ENCODE peak calls at places on chromosome 17, in six cellular contexts. One of them, this sample, is unnamed.

GRCh38 chr17:76191891-76192290 is 48.4 kb downstream of the RNF157 start:
- DNase-seq in AG10803: no peak
- DNase-seq in adrenal gland: no peak
- DNase-seq in stimulated activated CD8-positive, alpha-beta memory T cell treated with anti-CD3 and anti-CD28 coated beads, Interleukin-7, amount 100 ng/mL, for 1 hour: no peak
- DNase-seq in 8988T: no peak
- DNase-seq in H54: no peak
- DNase-seq in this sample: no peak

GRCh38 chr17:8896641-8897635 is 29.5 kb upstream of the PIK3R6 start:
- DNase-seq in adrenal gland: peak; percentile 8
- DNase-seq in stimulated activated CD8-positive, alpha-beta memory T cell treated with anti-CD3 and anti-CD28 coated beads, Interleukin-7, amount 100 ng/mL, for 1 hour: no peak
- DNase-seq in AG10803: no peak
- DNase-seq in H54: no peak
- DNase-seq in 8988T: no peak
- DNase-seq in this sample: no peak

GRCh38 chr17:72270530-72270929 is 149.7 kb downstream of the SOX9 start:
- DNase-seq in adrenal gland: peak; percentile 45
- DNase-seq in H54: no peak
- DNase-seq in 8988T: no peak
- DNase-seq in stimulated activated CD8-positive, alpha-beta memory T cell treated with anti-CD3 and anti-CD28 coated beads, Interleukin-7, amount 100 ng/mL, for 1 hour: no peak
- DNase-seq in AG10803: peak; percentile 3
- DNase-seq in this sample: peak; percentile 93

GRCh38 chr17:49579522-49579921 is 3.9 kb downstream of the NXPH3 start:
- DNase-seq in AG10803: no peak
- DNase-seq in H54: no peak
- DNase-seq in stimulated activated CD8-positive, alpha-beta memory T cell treated with anti-CD3 and anti-CD28 coated beads, Interleukin-7, amount 100 ng/mL, for 1 hour: no peak
- DNase-seq in adrenal gland: no peak
- DNase-seq in 8988T: no peak
- DNase-seq in this sample: no peak

GRCh38 chr17:37220609-37220953 is 155.2 kb upstream of the C17orf78 start:
- DNase-seq in AG10803: peak; percentile 39
- DNase-seq in H54: peak; percentile 6
- DNase-seq in adrenal gland: peak; percentile 35
- DNase-seq in stimulated activated CD8-positive, alpha-beta memory T cell treated with anti-CD3 and anti-CD28 coated beads, Interleukin-7, amount 100 ng/mL, for 1 hour: no peak
- DNase-seq in 8988T: no peak
- DNase-seq in this sample: no peak

GRCh38 chr17:27754549-27754948 is 45.8 kb downstream of the NOS2 start:
- DNase-seq in adrenal gland: no peak
- DNase-seq in 8988T: no peak
- DNase-seq in stimulated activated CD8-positive, alpha-beta memory T cell treated with anti-CD3 and anti-CD28 coated beads, Interleukin-7, amount 100 ng/mL, for 1 hour: no peak
- DNase-seq in AG10803: no peak
- DNase-seq in H54: no peak
- DNase-seq in this sample: no peak

GRCh38 chr17:6701719-6702118 is 11.4 kb downstream of the SLC13A5 start:
- DNase-seq in stimulated activated CD8-positive, alpha-beta memory T cell treated with anti-CD3 and anti-CD28 coated beads, Interleukin-7, amount 100 ng/mL, for 1 hour: peak; percentile 3
- DNase-seq in adrenal gland: no peak
- DNase-seq in 8988T: peak; percentile 48
- DNase-seq in H54: peak; percentile 76
- DNase-seq in AG10803: no peak
- DNase-seq in this sample: no peak

GRCh38 chr17:17275991-17276390 is 5.1 kb downstream of the COPS3 start:
- DNase-seq in stimulated activated CD8-positive, alpha-beta memory T cell treated with anti-CD3 and anti-CD28 coated beads, Interleukin-7, amount 100 ng/mL, for 1 hour: no peak
- DNase-seq in adrenal gland: no peak
- DNase-seq in AG10803: no peak
- DNase-seq in H54: no peak
- DNase-seq in 8988T: no peak
- DNase-seq in this sample: no peak

GRCh38 chr17:39208893-39209292 is 8.8 kb downstream of the RPL19 start:
- DNase-seq in 8988T: no peak
- DNase-seq in AG10803: no peak
- DNase-seq in stimulated activated CD8-positive, alpha-beta memory T cell treated with anti-CD3 and anti-CD28 coated beads, Interleukin-7, amount 100 ng/mL, for 1 hour: no peak
- DNase-seq in adrenal gland: peak; percentile 42
- DNase-seq in H54: no peak
- DNase-seq in this sample: no peak

GRCh38 chr17:29838961-29839360 is 91.1 kb downstream of the SSH2 start:
- DNase-seq in stimulated activated CD8-positive, alpha-beta memory T cell treated with anti-CD3 and anti-CD28 coated beads, Interleukin-7, amount 100 ng/mL, for 1 hour: no peak
- DNase-seq in H54: no peak
- DNase-seq in AG10803: peak; percentile 65
- DNase-seq in adrenal gland: no peak
- DNase-seq in 8988T: no peak
- DNase-seq in this sample: no peak

GRCh38 chr17:73371285-73371684 is 59.5 kb upstream of the CDC42EP4 start:
- DNase-seq in stimulated activated CD8-positive, alpha-beta memory T cell treated with anti-CD3 and anti-CD28 coated beads, Interleukin-7, amount 100 ng/mL, for 1 hour: no peak
- DNase-seq in 8988T: no peak
- DNase-seq in AG10803: peak; percentile 88
- DNase-seq in adrenal gland: no peak
- DNase-seq in H54: peak; percentile 90
- DNase-seq in this sample: no peak

GRCh38 chr17:45332989-45333701 is 16.3 kb upstream of the MAP3K14 start:
- DNase-seq in AG10803: no peak
- DNase-seq in adrenal gland: no peak
- DNase-seq in stimulated activated CD8-positive, alpha-beta memory T cell treated with anti-CD3 and anti-CD28 coated beads, Interleukin-7, amount 100 ng/mL, for 1 hour: no peak
- DNase-seq in 8988T: no peak
- DNase-seq in H54: no peak
- DNase-seq in this sample: peak; percentile 40

GRCh38 chr17:18039535-18040286 is 503 bp downstream of the GID4 start:
- DNase-seq in 8988T: peak; percentile 41
- DNase-seq in stimulated activated CD8-positive, alpha-beta memory T cell treated with anti-CD3 and anti-CD28 coated beads, Interleukin-7, amount 100 ng/mL, for 1 hour: no peak
- DNase-seq in adrenal gland: peak; percentile 44
- DNase-seq in AG10803: no peak
- DNase-seq in H54: peak; percentile 64
- DNase-seq in this sample: peak; percentile 87

GRCh38 chr17:75011788-75012319 is 616 bp upstream of the MRPL58 start:
- DNase-seq in H54: no peak
- DNase-seq in 8988T: no peak
- DNase-seq in stimulated activated CD8-positive, alpha-beta memory T cell treated with anti-CD3 and anti-CD28 coated beads, Interleukin-7, amount 100 ng/mL, for 1 hour: no peak
- DNase-seq in AG10803: peak; percentile 78
- DNase-seq in adrenal gland: no peak
- DNase-seq in this sample: no peak

GRCh38 chr17:41284043-41284442 is 8.5 kb downstream of the KRTAP9-7 start:
- DNase-seq in stimulated activated CD8-positive, alpha-beta memory T cell treated with anti-CD3 and anti-CD28 coated beads, Interleukin-7, amount 100 ng/mL, for 1 hour: no peak
- DNase-seq in adrenal gland: no peak
- DNase-seq in 8988T: no peak
- DNase-seq in H54: no peak
- DNase-seq in AG10803: peak; percentile 93
- DNase-seq in this sample: no peak

GRCh38 chr17:977163-977562 is 2.4 kb downstream of the NXN start:
- DNase-seq in stimulated activated CD8-positive, alpha-beta memory T cell treated with anti-CD3 and anti-CD28 coated beads, Interleukin-7, amount 100 ng/mL, for 1 hour: no peak
- DNase-seq in H54: no peak
- DNase-seq in AG10803: no peak
- DNase-seq in 8988T: no peak
- DNase-seq in adrenal gland: no peak
- DNase-seq in this sample: no peak

GRCh38 chr17:58219789-58220183 is 731 bp upstream of the MKS1 start:
- DNase-seq in adrenal gland: peak; percentile 25
- DNase-seq in 8988T: no peak
- DNase-seq in H54: no peak
- DNase-seq in stimulated activated CD8-positive, alpha-beta memory T cell treated with anti-CD3 and anti-CD28 coated beads, Interleukin-7, amount 100 ng/mL, for 1 hour: no peak
- DNase-seq in AG10803: peak; percentile 16
- DNase-seq in this sample: no peak

GRCh38 chr17:3007651-3008121 is 55.7 kb downstream of the OR1D5 start:
- DNase-seq in 8988T: no peak
- DNase-seq in stimulated activated CD8-positive, alpha-beta memory T cell treated with anti-CD3 and anti-CD28 coated beads, Interleukin-7, amount 100 ng/mL, for 1 hour: no peak
- DNase-seq in adrenal gland: no peak
- DNase-seq in AG10803: no peak
- DNase-seq in H54: no peak
- DNase-seq in this sample: peak; percentile 68

GRCh38 chr17:27551701-27552466 is 79.1 kb upstream of the LGALS9 start:
- DNase-seq in adrenal gland: no peak
- DNase-seq in AG10803: no peak
- DNase-seq in stimulated activated CD8-positive, alpha-beta memory T cell treated with anti-CD3 and anti-CD28 coated beads, Interleukin-7, amount 100 ng/mL, for 1 hour: no peak
- DNase-seq in H54: peak; percentile 45
- DNase-seq in 8988T: peak; percentile 65
- DNase-seq in this sample: no peak

GRCh38 chr17:48241131-48241591 is 133.6 kb downstream of the SNX11 start:
- DNase-seq in 8988T: no peak
- DNase-seq in H54: peak; percentile 45
- DNase-seq in stimulated activated CD8-positive, alpha-beta memory T cell treated with anti-CD3 and anti-CD28 coated beads, Interleukin-7, amount 100 ng/mL, for 1 hour: no peak
- DNase-seq in AG10803: peak; percentile 81
- DNase-seq in adrenal gland: peak; percentile 51
- DNase-seq in this sample: no peak

GRCh38 chr17:42436401-42436800 is 13.3 kb upstream of the CAVIN1 start:
- DNase-seq in 8988T: no peak
- DNase-seq in AG10803: peak; percentile 99
- DNase-seq in stimulated activated CD8-positive, alpha-beta memory T cell treated with anti-CD3 and anti-CD28 coated beads, Interleukin-7, amount 100 ng/mL, for 1 hour: no peak
- DNase-seq in H54: no peak
- DNase-seq in adrenal gland: no peak
- DNase-seq in this sample: no peak

GRCh38 chr17:33506889-33507650 is 214.0 kb upstream of the ASIC2 start:
- DNase-seq in stimulated activated CD8-positive, alpha-beta memory T cell treated with anti-CD3 and anti-CD28 coated beads, Interleukin-7, amount 100 ng/mL, for 1 hour: no peak
- DNase-seq in 8988T: no peak
- DNase-seq in AG10803: no peak
- DNase-seq in adrenal gland: peak; percentile 52
- DNase-seq in H54: no peak
- DNase-seq in this sample: no peak

GRCh38 chr17:7010523-7010922 is 1.9 kb upstream of the RNASEK start:
- DNase-seq in adrenal gland: no peak
- DNase-seq in AG10803: no peak
- DNase-seq in stimulated activated CD8-positive, alpha-beta memory T cell treated with anti-CD3 and anti-CD28 coated beads, Interleukin-7, amount 100 ng/mL, for 1 hour: no peak
- DNase-seq in 8988T: no peak
- DNase-seq in H54: no peak
- DNase-seq in this sample: peak; percentile 22

GRCh38 chr17:82846061-82846691 is 6.4 kb upstream of the ZNF750 start:
- DNase-seq in H54: no peak
- DNase-seq in stimulated activated CD8-positive, alpha-beta memory T cell treated with anti-CD3 and anti-CD28 coated beads, Interleukin-7, amount 100 ng/mL, for 1 hour: no peak
- DNase-seq in adrenal gland: no peak
- DNase-seq in AG10803: no peak
- DNase-seq in 8988T: no peak
- DNase-seq in this sample: peak; percentile 80

GRCh38 chr17:18980682-18981384 is 23.7 kb downstream of the FAM83G start:
- DNase-seq in H54: no peak
- DNase-seq in 8988T: no peak
- DNase-seq in stimulated activated CD8-positive, alpha-beta memory T cell treated with anti-CD3 and anti-CD28 coated beads, Interleukin-7, amount 100 ng/mL, for 1 hour: no peak
- DNase-seq in adrenal gland: no peak
- DNase-seq in AG10803: no peak
- DNase-seq in this sample: no peak

GRCh38 chr17:45692661-45693060 is 91.5 kb upstream of the CRHR1 start:
- DNase-seq in stimulated activated CD8-positive, alpha-beta memory T cell treated with anti-CD3 and anti-CD28 coated beads, Interleukin-7, amount 100 ng/mL, for 1 hour: no peak
- DNase-seq in H54: no peak
- DNase-seq in adrenal gland: no peak
- DNase-seq in 8988T: no peak
- DNase-seq in AG10803: no peak
- DNase-seq in this sample: no peak

GRCh38 chr17:57649731-57650484 is 95.2 kb downstream of the CCDC182 start:
- DNase-seq in stimulated activated CD8-positive, alpha-beta memory T cell treated with anti-CD3 and anti-CD28 coated beads, Interleukin-7, amount 100 ng/mL, for 1 hour: no peak
- DNase-seq in H54: peak; percentile 90
- DNase-seq in adrenal gland: no peak
- DNase-seq in AG10803: peak; percentile 10
- DNase-seq in 8988T: peak; percentile 34
- DNase-seq in this sample: no peak

GRCh38 chr17:12605222-12605621 is 60.5 kb upstream of the MYOCD start:
- DNase-seq in stimulated activated CD8-positive, alpha-beta memory T cell treated with anti-CD3 and anti-CD28 coated beads, Interleukin-7, amount 100 ng/mL, for 1 hour: no peak
- DNase-seq in H54: no peak
- DNase-seq in AG10803: peak; percentile 56
- DNase-seq in 8988T: no peak
- DNase-seq in adrenal gland: no peak
- DNase-seq in this sample: no peak

GRCh38 chr17:21278304-21279197 is 6.0 kb upstream of the MAP2K3 start:
- DNase-seq in H54: no peak
- DNase-seq in stimulated activated CD8-positive, alpha-beta memory T cell treated with anti-CD3 and anti-CD28 coated beads, Interleukin-7, amount 100 ng/mL, for 1 hour: no peak
- DNase-seq in 8988T: no peak
- DNase-seq in adrenal gland: peak; percentile 29
- DNase-seq in AG10803: peak; percentile 52
- DNase-seq in this sample: no peak

GRCh38 chr17:18158022-18158600 is 25.5 kb upstream of the ALKBH5 start:
- DNase-seq in AG10803: peak; percentile 85
- DNase-seq in stimulated activated CD8-positive, alpha-beta memory T cell treated with anti-CD3 and anti-CD28 coated beads, Interleukin-7, amount 100 ng/mL, for 1 hour: peak; percentile 88
- DNase-seq in H54: peak; percentile 92
- DNase-seq in adrenal gland: peak; percentile 93
- DNase-seq in 8988T: no peak
- DNase-seq in this sample: peak; percentile 99

GRCh38 chr17:34370997-34371395 is 8.0 kb upstream of the CCL1 start:
- DNase-seq in stimulated activated CD8-positive, alpha-beta memory T cell treated with anti-CD3 and anti-CD28 coated beads, Interleukin-7, amount 100 ng/mL, for 1 hour: no peak
- DNase-seq in 8988T: no peak
- DNase-seq in adrenal gland: no peak
- DNase-seq in H54: no peak
- DNase-seq in AG10803: no peak
- DNase-seq in this sample: peak; percentile 19

GRCh38 chr17:82016061-82016874 is 6.4 kb downstream of the CENPX start:
- DNase-seq in stimulated activated CD8-positive, alpha-beta memory T cell treated with anti-CD3 and anti-CD28 coated beads, Interleukin-7, amount 100 ng/mL, for 1 hour: no peak
- DNase-seq in H54: no peak
- DNase-seq in adrenal gland: no peak
- DNase-seq in AG10803: no peak
- DNase-seq in 8988T: no peak
- DNase-seq in this sample: no peak

GRCh38 chr17:35915153-35915969 is 15.2 kb downstream of the RDM1 start:
- DNase-seq in AG10803: no peak
- DNase-seq in H54: no peak
- DNase-seq in stimulated activated CD8-positive, alpha-beta memory T cell treated with anti-CD3 and anti-CD28 coated beads, Interleukin-7, amount 100 ng/mL, for 1 hour: no peak
- DNase-seq in 8988T: no peak
- DNase-seq in adrenal gland: no peak
- DNase-seq in this sample: no peak

GRCh38 chr17:40534431-40535189 is 30.7 kb downstream of the CCR7 start:
- DNase-seq in AG10803: peak; percentile 59
- DNase-seq in H54: no peak
- DNase-seq in stimulated activated CD8-positive, alpha-beta memory T cell treated with anti-CD3 and anti-CD28 coated beads, Interleukin-7, amount 100 ng/mL, for 1 hour: no peak
- DNase-seq in adrenal gland: no peak
- DNase-seq in 8988T: no peak
- DNase-seq in this sample: peak; percentile 71

GRCh38 chr17:47072881-47073280 is 93.8 kb upstream of the RPRML start:
- DNase-seq in 8988T: no peak
- DNase-seq in AG10803: peak; percentile 83
- DNase-seq in H54: no peak
- DNase-seq in stimulated activated CD8-positive, alpha-beta memory T cell treated with anti-CD3 and anti-CD28 coated beads, Interleukin-7, amount 100 ng/mL, for 1 hour: no peak
- DNase-seq in adrenal gland: no peak
- DNase-seq in this sample: no peak

GRCh38 chr17:56595831-56596740 is 2.6 kb downstream of the NOG start:
- DNase-seq in H54: peak; percentile 35
- DNase-seq in stimulated activated CD8-positive, alpha-beta memory T cell treated with anti-CD3 and anti-CD28 coated beads, Interleukin-7, amount 100 ng/mL, for 1 hour: no peak
- DNase-seq in 8988T: no peak
- DNase-seq in adrenal gland: no peak
- DNase-seq in AG10803: no peak
- DNase-seq in this sample: no peak

GRCh38 chr17:74163836-74164235 is 39.6 kb upstream of the RPL38 start:
- DNase-seq in H54: no peak
- DNase-seq in adrenal gland: no peak
- DNase-seq in 8988T: no peak
- DNase-seq in stimulated activated CD8-positive, alpha-beta memory T cell treated with anti-CD3 and anti-CD28 coated beads, Interleukin-7, amount 100 ng/mL, for 1 hour: no peak
- DNase-seq in AG10803: no peak
- DNase-seq in this sample: no peak

GRCh38 chr17:47735536-47736011 is 2.5 kb downstream of the TBX21 start:
- DNase-seq in stimulated activated CD8-positive, alpha-beta memory T cell treated with anti-CD3 and anti-CD28 coated beads, Interleukin-7, amount 100 ng/mL, for 1 hour: no peak
- DNase-seq in 8988T: peak; percentile 37
- DNase-seq in adrenal gland: peak; percentile 8
- DNase-seq in AG10803: no peak
- DNase-seq in H54: no peak
- DNase-seq in this sample: peak; percentile 29

GRCh38 chr17:17480593-17481148 is 3.9 kb downstream of the MED9 start:
- DNase-seq in stimulated activated CD8-positive, alpha-beta memory T cell treated with anti-CD3 and anti-CD28 coated beads, Interleukin-7, amount 100 ng/mL, for 1 hour: no peak
- DNase-seq in 8988T: no peak
- DNase-seq in adrenal gland: no peak
- DNase-seq in AG10803: no peak
- DNase-seq in H54: no peak
- DNase-seq in this sample: no peak